ENCODE peak calls at places on chromosomes 12 and 14, in five cellular contexts. D, J, Q, I and A are unnamed samples.

GRCh38 chr12:108768591-108769500 is 37.5 kb upstream of the CORO1C start:
- DNase-seq in D (peak; percentile 72), J (peak; percentile 29), Q (no peak), I (peak; percentile 46), A (no peak)

GRCh38 chr14:50667491-50668007 is 557 bp downstream of the SAV1 start:
- DNase-seq in D (peak; percentile 61), J (peak; percentile 46), Q (no peak), I (peak; percentile 48), A (no peak)

GRCh38 chr12:46378530-46378929 is 6.0 kb upstream of the SLC38A2 start:
- DNase-seq in D (no peak), J (no peak), Q (no peak), I (no peak), A (no peak)

GRCh38 chr12:31750747-31751039 is 21.9 kb upstream of the AMN1 start:
- DNase-seq in D (no peak), J (no peak), Q (no peak), I (no peak), A (no peak)

GRCh38 chr12:83042441-83043215 is 355.9 kb downstream of the TMTC2 start:
- DNase-seq in D (no peak), J (peak; percentile 16), Q (no peak), I (no peak), A (peak; percentile 24)

GRCh38 chr12:52217223-52217622 is 15.8 kb upstream of the KRT7 start:
- DNase-seq in D (peak; percentile 93), J (peak; percentile 47), Q (peak; percentile 44), I (no peak), A (peak; percentile 45)

GRCh38 chr12:46300906-46301305 is 32.1 kb upstream of the SLC38A1 start:
- DNase-seq in D (no peak), J (no peak), Q (no peak), I (no peak), A (peak; percentile 97)

GRCh38 chr12:48972213-48973021 is 882 bp upstream of the WNT10B start:
- DNase-seq in D (no peak), J (no peak), Q (no peak), I (peak; percentile 38), A (peak; percentile 52)

GRCh38 chr14:98234208-98234607 is 1037.8 kb downstream of the BCL11B start:
- DNase-seq in D (no peak), J (no peak), Q (no peak), I (no peak), A (no peak)

GRCh38 chr12:851913-852312 is 97.6 kb downstream of the RAD52 start:
- DNase-seq in D (no peak), J (no peak), Q (no peak), I (no peak), A (no peak)

GRCh38 chr12:119178544-119179334 is at the start of gene HSPB8:
- DNase-seq in D (peak; percentile 57), J (peak; percentile 84), Q (peak; percentile 99), I (peak; percentile 83), A (peak; percentile 84)

GRCh38 chr12:98816720-98817119 is 171.6 kb downstream of the APAF1 start:
- DNase-seq in D (no peak), J (no peak), Q (no peak), I (peak; percentile 22), A (no peak)

GRCh38 chr14:45705954-45706353 is 453.0 kb upstream of the MIS18BP1 start:
- DNase-seq in D (no peak), J (no peak), Q (no peak), I (no peak), A (no peak)

GRCh38 chr14:85085981-85086380 is 444.0 kb upstream of the FLRT2 start:
- DNase-seq in D (no peak), J (no peak), Q (no peak), I (no peak), A (no peak)

GRCh38 chr14:68621400-68622365 is 171.2 kb downstream of the ZFP36L1 start:
- DNase-seq in D (peak; percentile 22), J (no peak), Q (peak; percentile 62), I (no peak), A (no peak)

GRCh38 chr12:87793134-87793533 is 236.1 kb downstream of the C12orf50 start:
- DNase-seq in D (no peak), J (no peak), Q (no peak), I (no peak), A (peak; percentile 13)

GRCh38 chr12:121536058-121536928 is 44.5 kb downstream of the KDM2B start:
- DNase-seq in D (peak; percentile 88), J (peak; percentile 84), Q (peak; percentile 91), I (peak; percentile 94), A (peak; percentile 80)

GRCh38 chr12:42652048-42652447 is 62.5 kb upstream of the PRICKLE1 start:
- DNase-seq in D (no peak), J (no peak), Q (no peak), I (no peak), A (no peak)

DNA sequence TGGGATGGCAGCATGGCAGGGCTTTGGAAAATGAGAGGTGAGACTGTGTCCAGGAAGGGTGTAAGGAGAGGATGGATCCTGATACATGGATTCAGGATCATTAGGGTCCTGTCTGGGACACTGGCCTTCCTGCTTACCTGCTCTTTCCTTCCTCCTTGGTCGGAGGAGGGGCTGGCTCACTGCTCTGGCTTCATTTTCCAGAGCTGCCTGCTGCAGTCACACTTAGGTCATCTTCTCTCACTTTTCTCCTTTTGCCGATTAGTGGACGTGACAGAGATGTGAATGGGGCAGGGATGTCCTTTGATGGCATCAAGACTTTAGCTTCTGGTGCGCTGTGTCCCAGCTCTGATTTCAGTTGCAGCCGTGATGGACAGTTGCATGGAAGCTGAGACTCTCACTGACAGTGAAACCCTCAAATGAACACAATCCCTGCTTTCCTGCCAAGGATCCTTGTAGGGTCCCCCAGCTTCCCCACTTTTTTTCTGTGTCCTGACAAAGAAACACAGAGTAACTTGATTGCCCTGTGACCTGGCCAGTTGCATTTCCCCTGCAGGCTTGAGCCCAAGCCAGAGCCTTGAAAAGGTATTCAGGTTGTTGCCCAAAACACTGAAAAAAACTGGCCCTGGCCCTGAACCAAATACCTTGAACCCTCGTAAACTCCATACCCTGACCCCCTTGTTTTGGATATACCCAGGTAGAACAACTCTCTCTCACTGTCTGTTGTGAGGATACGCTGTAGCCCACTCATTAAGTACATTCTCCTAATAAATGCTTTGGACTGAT is 756 bp upstream of the CIDEB start:
- DNase-seq in D (no peak), J (no peak), Q (no peak), I (no peak), A (no peak)
- H3K4me3 ChIP-seq in D (no peak overlapping the region), J (no peak overlapping the region), Q (no peak overlapping the region), I (no peak overlapping the region), A (no peak overlapping the region)

DNA sequence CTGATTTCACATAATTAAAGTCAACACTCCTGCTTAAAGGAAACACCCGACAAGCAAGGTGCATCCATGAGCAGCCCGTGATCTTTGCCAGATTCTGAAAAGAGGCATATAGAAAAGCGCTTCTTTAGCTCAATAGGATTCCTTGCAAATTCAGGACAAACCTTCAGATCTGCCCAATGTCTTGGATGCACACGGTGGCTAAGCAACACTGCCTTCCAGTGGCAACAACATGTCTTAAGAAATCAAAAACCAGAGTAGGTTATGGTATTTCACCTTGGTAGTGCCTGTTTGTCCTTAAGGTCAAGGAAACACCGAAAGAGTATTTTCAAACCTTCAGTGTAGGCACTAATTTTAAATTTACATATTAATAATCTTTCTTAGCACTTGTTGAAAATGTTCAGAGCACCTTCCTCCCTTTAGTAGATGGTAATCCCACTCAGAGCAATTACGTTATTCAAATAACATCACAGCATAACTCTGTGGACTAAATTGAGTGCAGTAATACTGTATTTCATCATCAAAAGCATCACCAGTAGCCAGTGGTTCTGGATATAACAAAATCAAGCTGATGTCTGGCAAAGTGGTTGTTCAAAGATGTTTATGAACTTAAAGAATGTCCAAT is 58.0 kb upstream of the CDKN3 start:
- DNase-seq in D (no peak), J (no peak), Q (no peak), I (no peak), A (peak; percentile 51)
- H3K36me3 ChIP-seq in D (no peaks in the 10 kb centered on the region), J (no peaks in the 10 kb centered on the region), Q (no peaks in the 10 kb centered on the region), I (no peaks in the 10 kb centered on the region), A (no peaks in the 10 kb centered on the region)

DNA sequence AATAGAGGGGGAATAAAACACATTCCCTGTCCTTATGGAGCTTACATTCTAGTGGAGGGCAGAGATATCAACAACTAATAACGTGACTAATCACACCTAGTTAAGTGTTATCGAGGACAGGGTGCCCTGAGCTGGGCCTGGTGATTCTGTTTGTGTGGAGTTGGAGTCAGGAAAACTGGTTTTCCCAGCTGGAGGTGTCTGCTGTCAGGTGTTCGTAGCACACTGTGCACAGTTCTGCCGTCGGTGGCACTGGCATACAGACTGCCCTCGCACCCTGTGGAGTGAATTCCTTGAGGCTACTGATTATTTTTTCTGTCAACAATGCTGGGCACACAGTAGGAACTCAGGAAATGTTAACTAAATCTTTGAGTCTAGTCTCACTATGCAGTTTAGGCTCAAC is 900 bp upstream of the MTERF2 start:
- DNase-seq in D (no peak), J (no peak), Q (no peak), I (no peak), A (no peak)
- H3K4me3 ChIP-seq in D (no peak overlapping the region), J (no peak overlapping the region), Q (peak overlapping the region; percentile 92), I (no peak overlapping the region), A (no peak overlapping the region)

GRCh38 chr14:52002542-52002941 is 13.2 kb downstream of the RTRAF start:
- DNase-seq in D (no peak), J (no peak), Q (no peak), I (no peak), A (no peak)
- H3K36me3 ChIP-seq in D (peaks cover 5% of the 10 kb centered on the region), J (no peaks in the 10 kb centered on the region), Q (peaks cover 97% of the 10 kb centered on the region), I (peaks cover 100% of the 10 kb centered on the region), A (peaks cover 73% of the 10 kb centered on the region)

GRCh38 chr14:77040995-77041744 is 12.7 kb upstream of the IRF2BPL start:
- DNase-seq in D (no peak), J (peak; percentile 39), Q (no peak), I (no peak), A (no peak)
- H3K4me3 ChIP-seq in D (no peak overlapping the region), J (no peak overlapping the region), Q (peak overlapping the region; percentile 62), I (peak overlapping the region; percentile 17), A (peak overlapping the region; percentile 53)

GRCh38 chr12:57195655-57196371 is 20.8 kb upstream of the NXPH4 start:
- DNase-seq in D (no peak), J (no peak), Q (no peak), I (no peak), A (no peak)
- H3K36me3 ChIP-seq in D (peaks cover 24% of the 10 kb centered on the region), J (no peaks in the 10 kb centered on the region), Q (peaks cover 77% of the 10 kb centered on the region), I (peaks cover 81% of the 10 kb centered on the region), A (peaks cover 10% of the 10 kb centered on the region)

GRCh38 chr12:57216931-57217871 is 607 bp downstream of the NXPH4 start:
- DNase-seq in D (no peak), J (no peak), Q (no peak), I (peak; percentile 56), A (peak; percentile 94)
- H3K4me3 ChIP-seq in D (peak overlapping the region; percentile 31), J (no peak overlapping the region), Q (peak overlapping the region; percentile 68), I (peak overlapping the region; percentile 48), A (peak overlapping the region; percentile 70)

GRCh38 chr12:113950873-113951272 is 15.3 kb downstream of the RBM19 start:
- DNase-seq in D (no peak), J (no peak), Q (no peak), I (no peak), A (no peak)

GRCh38 chr12:113946175-113946574 is 19.9 kb downstream of the RBM19 start:
- DNase-seq in D (no peak), J (no peak), Q (no peak), I (no peak), A (no peak)

GRCh38 chr12:113945174-113946173 is 20.7 kb downstream of the RBM19 start:
- DNase-seq in D (no peak), J (no peak), Q (no peak), I (no peak), A (no peak)

GRCh38 chr12:113949321-113950305 is 16.5 kb downstream of the RBM19 start:
- DNase-seq in D (no peak), J (no peak), Q (no peak), I (no peak), A (no peak)

GRCh38 chr12:113948151-113948914 is 17.8 kb downstream of the RBM19 start:
- DNase-seq in D (no peak), J (no peak), Q (no peak), I (no peak), A (no peak)
- H3K36me3 ChIP-seq in D (no peaks in the 10 kb centered on the region), J (no peaks in the 10 kb centered on the region), Q (peaks cover 96% of the 10 kb centered on the region), I (peaks cover 66% of the 10 kb centered on the region), A (peaks cover 12% of the 10 kb centered on the region)